ENCODE peak calls at places on chromosome X, in four cellular contexts. K is non-pigmented ciliary epithelial cell; Q is smooth muscle cell of the brain vasculature; O is CD4-positive, alpha-beta T cell. B is an unnamed sample.

GRCh38 chrX:116417214-116417613 is 19.2 kb upstream of the SLC6A14 start:
- DNase-seq in O (no peak), K (no peak), Q (no peak), B (no peak)

GRCh38 chrX:136170109-136170800 is 22.9 kb downstream of the FHL1 start:
- DNase-seq in Q (no peak), O (no peak), K (no peak), B (no peak)

GRCh38 chrX:19440713-19441112 is 74.6 kb downstream of the MAP3K15 start:
- DNase-seq in O (no peak), Q (no peak), K (peak), B (no peak)

GRCh38 chrX:153981231-153981630 is 8.7 kb downstream of the TMEM187 start:
- DNase-seq in Q (no peak), O (no peak), K (no peak), B (no peak)

GRCh38 chrX:137031517-137032377 is 2.0 kb downstream of the GPR101 start:
- DNase-seq in Q (no peak), K (peak), O (no peak), B (no peak)

GRCh38 chrX:18465051-18465450 is 39.6 kb downstream of the CDKL5 start:
- DNase-seq in O (no peak), Q (no peak), K (no peak), B (no peak)

GRCh38 chrX:1918780-1919179 is 303.9 kb downstream of the ASMT start:
- DNase-seq in Q (no peak), O (no peak), K (no peak), B (no peak)

GRCh38 chrX:152641996-152642395 is 4.3 kb downstream of the GABRQ start:
- DNase-seq in Q (no peak), K (no peak), O (no peak), B (no peak)

GRCh38 chrX:104343408-104344129 is 88.8 kb upstream of the ESX1 start:
- DNase-seq in K (peak), Q (peak), O (peak), B (no peak)

GRCh38 chrX:81120270-81120935 is 81.3 kb downstream of the HMGN5 start:
- DNase-seq in K (no peak), Q (no peak), O (no peak), B (no peak)

GRCh38 chrX:101619336-101619735 is 1.5 kb upstream of the ARMCX6 start:
- DNase-seq in O (no peak), K (no peak), Q (no peak), B (no peak)

GRCh38 chrX:154750301-154751120 is at the start of gene GAB3:
- DNase-seq in Q (no peak), K (no peak), O (no peak), B (peak)

GRCh38 chrX:52988985-52989917 is 30.9 kb upstream of the FAM156A start:
- DNase-seq in Q (no peak), O (no peak), K (no peak), B (no peak)

GRCh38 chrX:41245641-41246040 is 88.3 kb upstream of the DDX3X start:
- DNase-seq in Q (no peak), K (no peak), O (no peak), B (no peak)

GRCh38 chrX:119488749-119489148 is 20.5 kb downstream of the SLC25A5 start:
- DNase-seq in O (no peak), Q (peak), K (no peak), B (peak)

GRCh38 chrX:47771473-47771872 is 65.2 kb upstream of the ZNF81 start:
- DNase-seq in K (no peak), O (no peak), Q (no peak), B (no peak)

GRCh38 chrX:54358424-54359211 is 772 bp upstream of the WNK3 start:
- DNase-seq in Q (peak), O (peak), K (peak), B (peak)

GRCh38 chrX:115696039-115696438 is 135.1 kb downstream of the PLS3 start:
- DNase-seq in Q (no peak), K (no peak), O (no peak), B (no peak)

GRCh38 chrX:115068896-115069295 is 51.5 kb upstream of the IL13RA2 start:
- DNase-seq in K (no peak), O (no peak), Q (no peak), B (no peak)

GRCh38 chrX:140360924-140361323 is 143.9 kb downstream of the SOX3 start:
- DNase-seq in Q (no peak), K (no peak), O (no peak), B (no peak)

GRCh38 chrX:5265324-5265723 is 963.3 kb downstream of the NLGN4X start:
- DNase-seq in Q (no peak), K (no peak), O (no peak), B (no peak)

GRCh38 chrX:130260316-130260715 is 8.4 kb downstream of the ZNF280C start:
- DNase-seq in Q (no peak), O (no peak), K (no peak), B (no peak)

GRCh38 chrX:71147496-71148277 is 3.0 kb downstream of the NLGN3 start:
- DNase-seq in Q (no peak), O (no peak), K (no peak), B (no peak)

GRCh38 chrX:11365426-11365825 is 72.2 kb downstream of the AMELX start:
- DNase-seq in K (no peak), Q (no peak), O (no peak), B (no peak)

GRCh38 chrX:28189011-28189410 is 207.8 kb upstream of the DCAF8L1 start:
- DNase-seq in K (peak), O (no peak), Q (no peak), B (no peak)

GRCh38 chrX:115428011-115428410 is 133.0 kb upstream of the PLS3 start:
- DNase-seq in Q (no peak), K (no peak), O (no peak), B (no peak)

GRCh38 chrX:73268463-73268862 is 53.8 kb upstream of the NAP1L2 start:
- DNase-seq in K (no peak), Q (no peak), O (no peak), B (no peak)

GRCh38 chrX:151396042-151396826 is 772 bp upstream of the VMA21 start:
- DNase-seq in K (peak), O (peak), Q (peak), B (peak)

GRCh38 chrX:120761810-120762209 is 113.9 kb downstream of the CT47B1 start:
- DNase-seq in O (no peak), K (no peak), Q (no peak), B (no peak)

GRCh38 chrX:41047878-41048534 is 37.2 kb upstream of the USP9X start:
- DNase-seq in O (no peak), K (no peak), Q (no peak), B (no peak)

GRCh38 chrX:69614896-69615295 is 1.0 kb upstream of the EDA start:
- DNase-seq in O (no peak), K (no peak), Q (no peak), B (no peak)

GRCh38 chrX:20383487-20383886 is 116.8 kb upstream of the RPS6KA3 start:
- DNase-seq in O (no peak), K (no peak), Q (no peak), B (no peak)

GRCh38 chrX:24498181-24498580 is 33.1 kb downstream of the PDK3 start:
- DNase-seq in Q (no peak), K (no peak), O (peak), B (peak)

GRCh38 chrX:133559909-133560308 is 144.6 kb upstream of the GPC4 start:
- DNase-seq in Q (no peak), K (no peak), O (no peak), B (no peak)

GRCh38 chrX:14015294-14015693 is 14.4 kb downstream of the GEMIN8 start:
- DNase-seq in K (no peak), Q (no peak), O (no peak), B (no peak)

B was measured in activated gamma-delta T cell treated with Interleukin-2 at 50 U/mL for 16 hours.